ENCODE peak calls at places on chromosomes 6 and 20, in four cellular contexts. One of them, this sample, is unnamed.

GRCh38 chr6:167304912-167305311 is 13.8 kb downstream of the UNC93A start:
- DNase-seq in WERI-Rb-1: no peak
- DNase-seq in endodermal cell: no peak
- DNase-seq in PC-9: no peak
- DNase-seq in this sample: no peak

GRCh38 chr6:96913621-96914020 is 10.9 kb upstream of the KLHL32 start:
- DNase-seq in WERI-Rb-1: peak; percentile 91
- DNase-seq in endodermal cell: no peak
- DNase-seq in PC-9: no peak
- DNase-seq in this sample: no peak

GRCh38 chr6:162468326-162468725 is 259.2 kb downstream of the PRKN start:
- DNase-seq in WERI-Rb-1: no peak
- DNase-seq in endodermal cell: no peak
- DNase-seq in PC-9: no peak
- DNase-seq in this sample: no peak

GRCh38 chr6:160733045-160733646 is 31.1 kb downstream of the PLG start:
- DNase-seq in WERI-Rb-1: peak; percentile 25
- DNase-seq in endodermal cell: peak; percentile 74
- DNase-seq in PC-9: peak; percentile 6
- DNase-seq in this sample: peak; percentile 63

GRCh38 chr6:43089874-43090556 is 13.9 kb downstream of the PTK7 start:
- DNase-seq in WERI-Rb-1: no peak
- DNase-seq in endodermal cell: peak; percentile 75
- DNase-seq in PC-9: no peak
- DNase-seq in this sample: no peak

GRCh38 chr20:32743237-32744112 is at the start of gene COMMD7:
- DNase-seq in WERI-Rb-1: peak; percentile 41
- DNase-seq in endodermal cell: peak; percentile 94
- DNase-seq in PC-9: peak; percentile 49
- DNase-seq in this sample: peak; percentile 76

GRCh38 chr6:168122011-168122410 is 43.0 kb upstream of the FRMD1 start:
- DNase-seq in WERI-Rb-1: no peak
- DNase-seq in endodermal cell: peak; percentile 35
- DNase-seq in PC-9: no peak
- DNase-seq in this sample: no peak

GRCh38 chr20:21622097-21622496 is 83.4 kb upstream of the PAX1 start:
- DNase-seq in WERI-Rb-1: no peak
- DNase-seq in endodermal cell: no peak
- DNase-seq in PC-9: no peak
- DNase-seq in this sample: peak; percentile 1

GRCh38 chr6:144647406-144647964 is 362.4 kb downstream of the UTRN start:
- DNase-seq in WERI-Rb-1: peak; percentile 16
- DNase-seq in endodermal cell: no peak
- DNase-seq in PC-9: no peak
- DNase-seq in this sample: no peak

GRCh38 chr6:116084284-116084683 is 16.4 kb upstream of the NT5DC1 start:
- DNase-seq in WERI-Rb-1: no peak
- DNase-seq in endodermal cell: no peak
- DNase-seq in PC-9: no peak
- DNase-seq in this sample: no peak

GRCh38 chr6:44193307-44193910 is 23.3 kb upstream of the MYMX start:
- DNase-seq in WERI-Rb-1: no peak
- DNase-seq in endodermal cell: no peak
- DNase-seq in PC-9: no peak
- DNase-seq in this sample: no peak

GRCh38 chr6:105317607-105318533 is 85.0 kb downstream of the PREP start:
- DNase-seq in WERI-Rb-1: peak; percentile 16
- DNase-seq in endodermal cell: peak; percentile 69
- DNase-seq in PC-9: peak; percentile 24
- DNase-seq in this sample: peak; percentile 46

GRCh38 chr6:137092018-137092417 is 47.3 kb upstream of the IL20RA start:
- DNase-seq in WERI-Rb-1: no peak
- DNase-seq in endodermal cell: no peak
- DNase-seq in PC-9: no peak
- DNase-seq in this sample: no peak

GRCh38 chr6:14187408-14187807 is 69.8 kb downstream of the CD83 start:
- DNase-seq in WERI-Rb-1: no peak
- DNase-seq in endodermal cell: no peak
- DNase-seq in PC-9: no peak
- DNase-seq in this sample: no peak

DNA sequence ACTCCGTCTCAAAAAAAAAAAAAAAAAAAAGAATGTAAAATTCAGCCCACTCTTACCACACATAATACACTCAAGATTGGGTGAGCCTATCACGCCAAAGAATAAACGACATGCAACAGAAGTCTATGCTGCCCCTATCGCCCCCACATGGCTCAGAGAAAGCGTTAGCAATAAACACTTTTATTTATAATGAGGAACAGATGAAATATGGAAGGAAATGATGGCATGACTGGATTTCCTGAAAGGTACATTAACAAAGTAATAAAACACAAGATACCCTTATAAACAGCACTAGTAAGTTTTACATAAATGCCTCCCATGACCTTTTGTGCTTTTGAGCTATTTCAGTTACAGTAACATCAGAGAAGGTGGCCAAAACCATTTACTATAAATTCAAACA is 71.5 kb upstream of the SCAF8 start:
- DNase-seq in WERI-Rb-1: no peak
- DNase-seq in endodermal cell: no peak
- DNase-seq in PC-9: no peak
- DNase-seq in this sample: no peak
- TF ChIP-seq CTCF in WERI-Rb-1: no peak
- TF ChIP-seq CTCF in endodermal cell: no peak
- TF ChIP-seq CTCF in PC-9: no peak
- TF ChIP-seq CTCF in this sample: no peak

DNA sequence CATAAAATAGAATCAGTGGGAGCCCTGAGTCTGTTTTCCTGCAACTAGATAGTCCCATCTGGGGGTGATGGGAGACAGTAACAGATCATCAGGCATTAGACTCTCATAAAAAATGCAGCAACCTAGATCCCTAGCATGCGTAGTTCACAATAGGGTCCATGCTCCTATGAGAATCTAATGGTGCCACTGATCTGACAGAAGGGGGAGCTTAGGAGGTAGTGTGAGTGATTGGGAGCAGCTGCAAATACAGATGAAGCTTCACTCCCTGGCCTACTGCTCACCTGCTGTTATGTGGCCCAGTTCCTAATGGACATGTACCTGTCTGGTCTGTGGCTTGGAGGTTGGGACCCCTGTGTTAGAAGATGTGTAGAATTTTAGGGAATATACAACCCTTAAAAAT is 904.5 kb upstream of the EPHA7 start:
- DNase-seq in WERI-Rb-1: peak; percentile 18
- DNase-seq in endodermal cell: peak; percentile 62
- DNase-seq in PC-9: peak; percentile 1
- DNase-seq in this sample: no peak
- TF ChIP-seq CTCF in WERI-Rb-1: peak; percentile 50
- TF ChIP-seq CTCF in endodermal cell: peak; percentile 61
- TF ChIP-seq CTCF in PC-9: no peak
- TF ChIP-seq CTCF in this sample: no peak

GRCh38 chr20:297098-297924 is at the start of gene ZCCHC3:
- DNase-seq in WERI-Rb-1: peak; percentile 87
- DNase-seq in endodermal cell: peak; percentile 94
- DNase-seq in PC-9: peak; percentile 91
- DNase-seq in this sample: peak; percentile 80
- TF ChIP-seq CTCF in WERI-Rb-1: no peak
- TF ChIP-seq CTCF in endodermal cell: peak; percentile 43
- TF ChIP-seq CTCF in PC-9: no peak
- TF ChIP-seq CTCF in this sample: no peak

DNA sequence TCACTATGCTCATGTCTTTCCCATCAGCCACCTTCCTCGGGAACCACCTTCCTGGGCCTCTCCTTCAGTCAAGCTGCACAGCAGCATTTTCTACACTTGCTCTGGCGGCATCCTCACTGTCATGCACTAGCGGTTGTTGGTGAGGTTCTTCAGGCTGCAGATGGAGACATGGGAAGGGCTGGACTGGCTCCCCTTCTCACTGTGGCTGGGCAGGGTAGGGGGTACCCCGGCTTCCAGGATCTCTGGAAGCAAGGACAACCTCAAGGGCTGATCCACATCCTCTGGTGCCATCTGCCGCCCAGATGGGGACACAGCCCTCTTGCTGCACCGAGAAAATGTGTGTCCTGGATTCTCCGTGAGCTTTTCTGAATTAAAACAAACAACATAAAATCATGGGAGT is 180.1 kb upstream of the RNF24 start:
- DNase-seq in WERI-Rb-1: peak; percentile 46
- DNase-seq in endodermal cell: peak; percentile 82
- DNase-seq in PC-9: no peak
- DNase-seq in this sample: no peak
- TF ChIP-seq CTCF in WERI-Rb-1: peak; percentile 75
- TF ChIP-seq CTCF in endodermal cell: peak; percentile 77
- TF ChIP-seq CTCF in PC-9: no peak
- TF ChIP-seq CTCF in this sample: no peak

DNA sequence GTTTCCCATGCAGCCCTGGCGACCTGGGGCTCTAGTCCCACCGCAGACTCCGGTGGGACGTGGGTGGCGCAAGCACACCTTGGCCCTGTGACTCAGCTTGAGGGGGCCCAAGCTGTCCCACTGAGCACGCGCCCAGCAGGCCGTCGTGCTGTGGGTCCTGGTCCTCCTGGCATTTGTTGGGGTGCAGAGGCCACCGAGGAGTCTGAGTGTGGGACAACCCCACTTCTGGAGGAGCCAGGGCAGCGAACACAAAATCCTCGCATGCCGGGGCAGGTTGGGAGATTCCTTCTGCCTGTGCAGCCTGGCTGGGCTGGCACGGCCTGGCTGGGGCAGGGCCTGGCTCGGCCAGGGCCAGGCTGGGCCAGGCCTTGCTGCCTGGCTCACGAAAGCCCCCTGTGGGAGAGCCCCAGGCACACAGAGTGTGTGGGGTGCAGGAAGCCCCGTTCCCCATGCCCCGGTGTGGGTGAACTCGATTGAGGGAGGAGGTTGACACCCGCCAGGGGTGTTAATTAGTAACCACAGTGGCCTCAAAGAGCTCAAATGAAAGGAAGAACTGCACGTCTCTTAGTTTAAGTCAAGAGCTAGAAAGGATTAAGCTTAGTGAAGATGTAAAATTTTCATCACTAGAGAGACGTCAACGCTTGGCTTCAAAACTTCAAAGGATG is 1808.5 kb upstream of the DEFB115 start:
- DNase-seq in WERI-Rb-1: no peak
- DNase-seq in endodermal cell: no peak
- DNase-seq in PC-9: no peak
- DNase-seq in this sample: no peak
- TF ChIP-seq CTCF in WERI-Rb-1: no peak
- TF ChIP-seq CTCF in endodermal cell: no peak
- TF ChIP-seq CTCF in PC-9: no peak
- TF ChIP-seq CTCF in this sample: no peak

GRCh38 chr6:131167773-131168172 is 32.5 kb downstream of the AKAP7 start:
- DNase-seq in WERI-Rb-1: no peak
- DNase-seq in endodermal cell: no peak
- DNase-seq in PC-9: no peak
- DNase-seq in this sample: no peak
- TF ChIP-seq CTCF in WERI-Rb-1: no peak
- TF ChIP-seq CTCF in endodermal cell: peak; percentile 23
- TF ChIP-seq CTCF in PC-9: peak; percentile 11
- TF ChIP-seq CTCF in this sample: no peak